ENCODE peak calls at places on chromosomes 5 and 9, in six cellular contexts. X is iPS-NIHi11; B is T-helper 2 cell; K is effector CD4-positive, alpha-beta T cell; N is NAMALWA; D is GM13977. Y is an unnamed sample.

GRCh38 chr5:378301-378891 is 56.9 kb downstream of the AHRR start:
- DNase-seq in X (peak), B (no peak), K (no peak), N (no peak), D (no peak), Y (no peak)

GRCh38 chr5:10880934-10881333 is 119.9 kb upstream of the DAP start:
- DNase-seq in X (no peak), B (no peak), K (no peak), N (no peak), D (no peak), Y (no peak)

GRCh38 chr9:122206118-122207046 is 22.4 kb downstream of the LHX6 start:
- DNase-seq in X (no peak), B (no peak), K (no peak), N (no peak), D (no peak), Y (no peak)

GRCh38 chr9:95757026-95757425 is 118.5 kb upstream of the ERCC6L2 start:
- DNase-seq in X (no peak), B (no peak), K (no peak), N (no peak), D (no peak), Y (no peak)

GRCh38 chr5:21236896-21237830 is 1249.2 kb upstream of the CDH18 start:
- DNase-seq in X (no peak), B (no peak), K (no peak), N (no peak), D (no peak), Y (no peak)

GRCh38 chr9:112174223-112174964 is 703 bp downstream of the SUSD1 start:
- DNase-seq in X (peak), B (peak), K (peak), N (peak), D (peak), Y (no peak)

GRCh38 chr5:146082798-146083197 is 22.6 kb downstream of the PLAC8L1 start:
- DNase-seq in X (no peak), B (no peak), K (no peak), N (no peak), D (peak), Y (no peak)

GRCh38 chr9:99079542-99079941 is 25.4 kb upstream of the TGFBR1 start:
- DNase-seq in X (no peak), B (no peak), K (no peak), N (no peak), D (no peak), Y (no peak)

GRCh38 chr5:36435516-36435915 is 133.8 kb upstream of the RANBP3L start:
- DNase-seq in X (no peak), B (no peak), K (no peak), N (no peak), D (no peak), Y (no peak)